ENCODE peak calls at places on chromosome 16, in nine cellular contexts. T is effector CD4-positive, alpha-beta T cell; O is cardiac muscle cell; L is retina; S is GM23248; F is activated effector memory CD4-positive, alpha-beta T cell treated with Interleukin-2 at 50 U/mL for 16 hours; X is T-helper 1 cell; D is HL-60; B is fibroblast of gingiva. Z is an unnamed sample.

GRCh38 chr16:22282254-22282892 is 14.8 kb upstream of the POLR3E start:
- DNase-seq in S (no peak), L (no peak), B (no peak), X (no peak), F (no peak), T (no peak), D (no peak), O (no peak), Z (no peak)

GRCh38 chr16:52294660-52295059 is 252.3 kb downstream of the TOX3 start:
- DNase-seq in D (no peak), T (no peak), S (no peak), B (no peak), X (no peak), L (no peak), F (no peak), O (no peak), Z (no peak)

GRCh38 chr16:1499756-1500464 is 6.8 kb downstream of the TELO2 start:
- DNase-seq in T (no peak), O (no peak), X (no peak), B (no peak), D (no peak), F (no peak), S (no peak), L (no peak), Z (no peak)

GRCh38 chr16:27334874-27335273 is 21.1 kb downstream of the IL4R start:
- DNase-seq in S (no peak), B (peak), T (no peak), O (no peak), L (no peak), F (no peak), X (no peak), D (no peak), Z (no peak)

GRCh38 chr16:85819245-85819644 is 19.8 kb downstream of the COX4I1 start:
- DNase-seq in X (peak), O (peak), D (peak), S (peak), L (peak), T (peak), B (peak), F (peak), Z (peak)

GRCh38 chr16:20300312-20301097 is 26.8 kb downstream of the GP2 start:
- DNase-seq in T (no peak), D (peak), B (no peak), L (peak), S (peak), F (no peak), X (peak), O (peak), Z (peak)

GRCh38 chr16:52022177-52022576 is 524.8 kb downstream of the TOX3 start:
- DNase-seq in O (no peak), L (no peak), S (no peak), F (no peak), T (no peak), D (no peak), X (no peak), B (no peak), Z (no peak)

GRCh38 chr16:73713817-73714495 is 582.7 kb upstream of the PSMD7 start:
- DNase-seq in X (no peak), D (peak), S (peak), T (no peak), L (peak), B (no peak), O (peak), F (no peak), Z (peak)

GRCh38 chr16:2028620-2029220 is 2.0 kb downstream of the NHERF2 start:
- DNase-seq in F (no peak), X (no peak), T (no peak), D (no peak), L (no peak), B (no peak), O (no peak), S (no peak), Z (no peak)

Z was measured in H4.